ENCODE peak calls at places on chromosomes 12 and 14, in four cellular contexts. W, Z, V and J are unnamed samples.

GRCh38 chr14:106318700-106319099 is 792.3 kb downstream of the TMEM121 start:
- DNase-seq in W (no peak), Z (peak), V (peak), J (peak)

GRCh38 chr14:74793506-74794155 is 30.5 kb downstream of the YLPM1 start:
- DNase-seq in W (no peak), Z (no peak), V (peak), J (peak)

GRCh38 chr14:52313903-52314481 is at the start of gene PTGER2:
- DNase-seq in W (peak), Z (peak), V (no peak), J (peak)

GRCh38 chr14:22179190-22179589 is 409.8 kb downstream of the DAD1 start:
- DNase-seq in W (no peak), Z (no peak), V (no peak), J (no peak)

GRCh38 chr12:47734725-47735480 is 9.6 kb upstream of the ENDOU start:
- DNase-seq in W (no peak), Z (no peak), V (no peak), J (no peak)

GRCh38 chr12:132160016-132160415 is 15.8 kb downstream of the NOC4L start:
- DNase-seq in W (peak), Z (no peak), V (no peak), J (no peak)

GRCh38 chr12:69161835-69162234 is 77.5 kb upstream of the CPSF6 start:
- DNase-seq in W (no peak), Z (peak), V (no peak), J (peak)

GRCh38 chr14:85475113-85475512 is 54.8 kb upstream of the FLRT2 start:
- DNase-seq in W (no peak), Z (no peak), V (no peak), J (no peak)

GRCh38 chr12:21651821-21652220 is 5.8 kb downstream of the LDHB start:
- DNase-seq in W (no peak), Z (no peak), V (no peak), J (no peak)

GRCh38 chr12:124509676-124510300 is 57.6 kb downstream of the NCOR2 start:
- DNase-seq in W (peak), Z (no peak), V (no peak), J (no peak)

GRCh38 chr14:54312166-54312801 is 84.5 kb upstream of the CDKN3 start:
- DNase-seq in W (peak), Z (no peak), V (no peak), J (no peak)

GRCh38 chr14:67574156-67574555 is 25.9 kb downstream of the PIGH start:
- DNase-seq in W (no peak), Z (no peak), V (no peak), J (no peak)

GRCh38 chr12:113155641-113156040 is 6.1 kb downstream of the CFAP73 start:
- DNase-seq in W (no peak), Z (no peak), V (no peak), J (no peak)

GRCh38 chr14:56524971-56525677 is 54.5 kb upstream of the TMEM260 start:
- DNase-seq in W (no peak), Z (no peak), V (no peak), J (no peak)

GRCh38 chr12:13534645-13535398 is 338.3 kb downstream of the EMP1 start:
- DNase-seq in W (peak), Z (peak), V (peak), J (peak)
- TF ChIP-seq CTCF in W (peak), Z (peak), V (peak), J (peak)

DNA sequence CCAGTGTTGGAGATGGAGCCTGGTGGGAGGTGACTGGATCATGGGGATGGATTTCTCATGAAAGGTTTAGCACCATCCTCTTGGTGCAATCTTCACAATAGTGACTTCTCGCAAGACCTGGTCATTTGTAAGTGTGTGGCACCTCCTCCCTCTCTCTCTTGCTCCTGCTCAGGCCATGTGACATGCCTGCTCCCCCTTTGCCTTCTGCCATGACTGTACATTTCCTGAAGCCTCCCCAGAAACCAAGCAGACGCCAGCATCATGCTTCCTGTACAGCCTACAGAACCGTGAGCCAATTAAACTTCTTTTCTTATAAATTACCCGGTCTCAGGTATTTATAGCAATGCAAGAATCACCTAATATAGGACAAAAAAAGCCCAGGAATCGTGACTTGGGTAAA is 171.0 kb upstream of the FOXN3 start:
- DNase-seq in W (no peak), Z (no peak), V (no peak), J (no peak)
- TF ChIP-seq CTCF in W (no peak), Z (no peak), V (no peak), J (no peak)

GRCh38 chr12:103780992-103781391 is 60.0 kb downstream of the NT5DC3 start:
- DNase-seq in W (no peak), Z (no peak), V (no peak), J (no peak)
- TF ChIP-seq CTCF in W (no peak), Z (no peak), V (no peak), J (no peak)

GRCh38 chr12:12645485-12645884 is 33.8 kb downstream of the CREBL2 start:
- DNase-seq in W (no peak), Z (peak), V (peak), J (peak)
- TF ChIP-seq CTCF in W (peak), Z (peak), V (peak), J (no peak)

DNA sequence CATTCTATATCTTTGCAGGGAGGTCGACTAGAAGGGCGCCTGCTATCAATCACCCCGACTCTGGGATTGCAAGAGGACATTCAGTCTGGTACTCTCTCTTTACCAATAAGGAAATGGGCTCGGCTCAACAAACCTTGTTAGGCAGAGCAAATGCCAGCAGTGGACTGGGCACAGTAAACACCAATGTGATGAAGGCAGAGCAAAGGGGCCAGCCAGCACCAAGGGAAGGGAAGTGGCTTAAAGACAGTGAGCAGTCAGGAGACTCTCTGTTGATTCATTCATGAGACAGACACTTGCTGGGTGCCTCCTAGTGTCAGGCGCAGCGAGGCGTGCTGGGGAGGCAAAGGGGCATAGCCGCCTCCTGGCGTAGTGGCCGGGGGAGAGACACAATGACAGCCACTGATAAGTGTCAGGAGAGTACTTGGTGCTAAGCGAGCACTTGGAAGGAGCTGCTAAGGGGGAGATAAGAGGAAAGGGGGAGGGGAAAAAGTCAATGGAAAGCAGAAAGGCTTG is 34.1 kb downstream of the TMCC3 start:
- DNase-seq in W (peak), Z (no peak), V (no peak), J (no peak)
- TF ChIP-seq CTCF in W (peak), Z (no peak), V (no peak), J (no peak)

GRCh38 chr14:81302613-81303012 is 81.9 kb upstream of the GTF2A1 start:
- DNase-seq in W (no peak), Z (no peak), V (peak), J (no peak)
- TF ChIP-seq CTCF in W (no peak), Z (no peak), V (peak), J (no peak)

GRCh38 chr14:66311935-66312334 is 174.2 kb upstream of the CCDC196 start:
- DNase-seq in W (no peak), Z (no peak), V (no peak), J (no peak)
- TF ChIP-seq CTCF in W (no peak), Z (no peak), V (no peak), J (no peak)